ENCODE peak calls at places on chromosomes 4 and X, in four cellular contexts. L is transverse colon, C is body of pancreas, U is brain microvascular endothelial cell. K is an unnamed sample.

GRCh38 chr4:121950680-121951569 is 935 bp downstream of the TRPC3 start:
- DNase-seq in L (peak), C (no peak), U (no peak), K (peak)

GRCh38 chrX:27008486-27008885 is 454.7 kb downstream of the PPP4R3C start:
- DNase-seq in L (no peak), C (no peak), U (no peak), K (no peak)

GRCh38 chrX:72376124-72376523 is 70.4 kb upstream of the CITED1 start:
- DNase-seq in L (no peak), C (no peak), U (no peak), K (no peak)

GRCh38 chr4:16496501-16496900 is 270.2 kb upstream of the TAPT1 start:
- DNase-seq in L (no peak), C (no peak), U (peak), K (no peak)

GRCh38 chrX:119374736-119375135 is 24.4 kb upstream of the SLC25A43 start:
- DNase-seq in L (no peak), C (no peak), U (peak), K (no peak)

GRCh38 chr4:120709986-120710385 is 212.5 kb downstream of the PRDM5 start:
- DNase-seq in L (no peak), C (no peak), U (peak), K (no peak)

GRCh38 chr4:1216869-1217294 is 32.0 kb downstream of the CTBP1 start:
- DNase-seq in L (peak), C (peak), U (no peak), K (no peak)

GRCh38 chr4:174526731-174527130 is 4.4 kb upstream of the HPGD start:
- DNase-seq in L (no peak), C (no peak), U (no peak), K (no peak)

GRCh38 chr4:42252315-42252714 is 99.9 kb upstream of the BEND4 start:
- DNase-seq in L (no peak), C (no peak), U (no peak), K (no peak)

DNA sequence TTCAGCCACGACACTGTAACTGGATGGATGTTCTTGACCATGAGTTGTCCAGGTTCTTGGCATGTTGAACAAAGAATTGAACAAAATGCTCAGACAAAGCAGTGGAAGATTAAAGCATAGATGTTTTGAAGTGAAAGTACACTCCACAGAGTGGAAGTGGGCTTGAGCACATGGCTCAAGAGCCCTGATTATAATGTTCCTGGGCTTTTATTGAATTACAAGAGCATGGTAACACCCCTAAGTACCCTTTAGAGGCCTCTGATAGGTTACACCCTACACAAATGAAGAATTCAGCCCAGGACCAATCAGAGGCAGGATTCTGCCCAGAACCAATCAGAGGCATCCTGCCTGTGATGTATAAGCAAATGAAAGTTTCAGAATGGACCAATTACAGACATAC is 33.5 kb downstream of the SLC10A6 start:
- DNase-seq in L (no peak), C (no peak), U (no peak), K (no peak)
- H3K27ac ChIP-seq in L (no peak), C (no peak), U (no peak), K (peak)

GRCh38 chrX:16579517-16579916 is 70.4 kb upstream of the S100G start:
- DNase-seq in L (no peak), C (no peak), U (no peak), K (no peak)
- H3K4me3 ChIP-seq in L (no peak), C (no peak), U (no peak), K (no peak)

GRCh38 chrX:127037179-127037578 is 217.7 kb downstream of the PRR32 start:
- DNase-seq in L (no peak), C (no peak), U (no peak), K (no peak)
- H3K27ac ChIP-seq in L (no peak), C (no peak), U (no peak), K (no peak)

GRCh38 chr4:168151313-168151712 is 59.0 kb downstream of the ANXA10 start:
- DNase-seq in L (no peak), C (no peak), U (no peak), K (no peak)
- H3K4me3 ChIP-seq in L (no peak), C (no peak), U (no peak), K (no peak)

DNA sequence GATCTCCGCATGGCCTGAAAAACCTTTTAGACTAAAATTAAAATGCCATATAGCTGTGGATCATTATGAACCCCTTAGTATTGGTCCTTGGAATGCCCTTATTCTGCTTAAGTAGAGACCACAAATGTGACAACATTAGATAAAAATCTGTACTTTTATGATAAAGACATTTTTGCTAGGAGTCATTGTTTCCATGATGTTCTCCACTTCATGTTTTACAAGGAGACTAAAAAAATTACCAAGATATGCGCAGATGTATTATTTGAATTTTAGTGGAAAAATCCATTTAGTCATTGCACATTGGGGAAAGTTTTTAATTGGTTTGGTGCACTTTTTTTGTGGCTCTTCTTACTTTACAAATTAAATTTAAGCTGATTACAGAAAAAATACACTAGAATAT is 85.1 kb upstream of the HPRT1 start:
- DNase-seq in L (no peak), C (no peak), U (no peak), K (no peak)
- H3K27ac ChIP-seq in L (no peak), C (peak), U (no peak), K (no peak)

GRCh38 chr4:153529646-153530045 is 63.5 kb downstream of the TMEM131L start:
- DNase-seq in L (no peak), C (peak), U (no peak), K (no peak)
- H3K4me3 ChIP-seq in L (no peak), C (no peak), U (no peak), K (no peak)

K was measured in upper lobe of right lung.